ENCODE peak calls at places on chromosomes 6 and 20, in five cellular contexts. S is IMR-90, R is GM12878, K is SK-N-SH, U is K562. E is an unnamed sample.

GRCh38 chr6:137767931-137768690 is 98.9 kb upstream of the TNFAIP3 start:
- DNase-seq in S (peak; percentile 64), R (peak; percentile 79), K (no peak), U (no peak), E (no peak)

GRCh38 chr6:109325400-109325801 is 56.9 kb downstream of the CD164 start:
- DNase-seq in S (no peak), R (no peak), K (no peak), U (no peak), E (no peak)

GRCh38 chr6:44054635-44055559 is 72.4 kb downstream of the MRPL14 start:
- DNase-seq in S (peak; percentile 62), R (no peak), K (peak; percentile 73), U (no peak), E (no peak)

GRCh38 chr6:56887086-56887485 is 67.8 kb upstream of the BEND6 start:
- DNase-seq in S (no peak), R (no peak), K (no peak), U (no peak), E (no peak)

GRCh38 chr20:4082406-4083102 is 67.2 kb upstream of the RNF24 start:
- DNase-seq in S (peak; percentile 82), R (peak; percentile 59), K (peak; percentile 32), U (peak; percentile 73), E (peak; percentile 89)

GRCh38 chr20:63495771-63496403 is 3.0 kb downstream of the EEF1A2 start:
- DNase-seq in S (peak; percentile 28), R (no peak), K (peak; percentile 90), U (peak; percentile 79), E (peak; percentile 49)

GRCh38 chr6:31025595-31025994 is 15.3 kb downstream of the MUC22 start:
- DNase-seq in S (no peak), R (no peak), K (no peak), U (no peak), E (no peak)

GRCh38 chr6:28875348-28875747 is 48.4 kb downstream of the TRIM27 start:
- DNase-seq in S (no peak), R (no peak), K (no peak), U (no peak), E (no peak)

GRCh38 chr6:108805611-108806181 is 42.5 kb upstream of the ARMC2 start:
- DNase-seq in S (no peak), R (peak; percentile 21), K (no peak), U (no peak), E (no peak)

GRCh38 chr20:3890410-3890751 is 1.2 kb downstream of the PANK2 start:
- DNase-seq in S (peak; percentile 56), R (no peak), K (no peak), U (no peak), E (peak; percentile 48)

GRCh38 chr20:22533823-22534751 is 50.3 kb downstream of the FOXA2 start:
- DNase-seq in S (no peak), R (no peak), K (no peak), U (no peak), E (peak; percentile 97)

GRCh38 chr20:50394569-50394968 is 115.6 kb upstream of the PTPN1 start:
- DNase-seq in S (no peak), R (peak; percentile 13), K (no peak), U (no peak), E (no peak)

GRCh38 chr20:59931511-59932312 is 1.7 kb downstream of the SYCP2 start:
- DNase-seq in S (no peak), R (no peak), K (no peak), U (no peak), E (no peak)

GRCh38 chr6:37669887-37670437 is 27.7 kb downstream of the MDGA1 start:
- DNase-seq in S (no peak), R (no peak), K (no peak), U (no peak), E (no peak)

GRCh38 chr6:80438728-80439127 is 332.3 kb downstream of the BCKDHB start:
- DNase-seq in S (peak; percentile 90), R (no peak), K (no peak), U (no peak), E (no peak)

GRCh38 chr6:50925548-50925947 is 106.9 kb downstream of the TFAP2B start:
- DNase-seq in S (no peak), R (no peak), K (no peak), U (no peak), E (no peak)

GRCh38 chr6:136169356-136169755 is 80.8 kb downstream of the MTFR2 start:
- DNase-seq in S (no peak), R (no peak), K (no peak), U (no peak), E (no peak)

GRCh38 chr6:125252891-125253290 is 48.9 kb downstream of the HDDC2 start:
- DNase-seq in S (peak; percentile 76), R (no peak), K (no peak), U (no peak), E (no peak)

GRCh38 chr20:56439784-56440291 is 27.8 kb downstream of the CASS4 start:
- DNase-seq in S (peak; percentile 100), R (no peak), K (no peak), U (no peak), E (no peak)

GRCh38 chr6:13425971-13426931 is 61.1 kb downstream of the GFOD1 start:
- DNase-seq in S (peak; percentile 77), R (peak; percentile 42), K (no peak), U (no peak), E (no peak)

GRCh38 chr20:41175201-41175651 is 37.9 kb downstream of the PLCG1 start:
- DNase-seq in S (no peak), R (no peak), K (no peak), U (no peak), E (no peak)

GRCh38 chr6:1208876-1209275 is 103.0 kb upstream of the FOXQ1 start:
- DNase-seq in S (peak; percentile 4), R (no peak), K (no peak), U (no peak), E (no peak)

GRCh38 chr6:15358579-15359327 is 112.9 kb downstream of the JARID2 start:
- DNase-seq in S (peak; percentile 46), R (peak; percentile 75), K (no peak), U (no peak), E (no peak)

GRCh38 chr6:7409740-7410139 is 20.1 kb downstream of the RIOK1 start:
- DNase-seq in S (no peak), R (no peak), K (no peak), U (no peak), E (no peak)

GRCh38 chr6:75154973-75155372 is 50.9 kb downstream of the COL12A1 start:
- DNase-seq in S (no peak), R (no peak), K (no peak), U (no peak), E (no peak)

GRCh38 chr20:36202891-36203338 is 33.4 kb upstream of the AAR2 start:
- DNase-seq in S (peak; percentile 19), R (no peak), K (peak; percentile 89), U (peak; percentile 89), E (peak; percentile 51)

GRCh38 chr6:45822269-45822812 is 193.3 kb downstream of the CLIC5 start:
- DNase-seq in S (no peak), R (no peak), K (no peak), U (no peak), E (no peak)
- TF ChIP-seq MXI1 in S (no peak), R (no peak), K (no peak), U (no peak), E (no peak)

GRCh38 chr6:130824978-130825694 is 2.1 kb upstream of the SMLR1 start:
- DNase-seq in S (no peak), R (no peak), K (no peak), U (no peak), E (peak; percentile 46)
- TF ChIP-seq MXI1 in S (no peak), R (no peak), K (no peak), U (no peak), E (no peak)

DNA sequence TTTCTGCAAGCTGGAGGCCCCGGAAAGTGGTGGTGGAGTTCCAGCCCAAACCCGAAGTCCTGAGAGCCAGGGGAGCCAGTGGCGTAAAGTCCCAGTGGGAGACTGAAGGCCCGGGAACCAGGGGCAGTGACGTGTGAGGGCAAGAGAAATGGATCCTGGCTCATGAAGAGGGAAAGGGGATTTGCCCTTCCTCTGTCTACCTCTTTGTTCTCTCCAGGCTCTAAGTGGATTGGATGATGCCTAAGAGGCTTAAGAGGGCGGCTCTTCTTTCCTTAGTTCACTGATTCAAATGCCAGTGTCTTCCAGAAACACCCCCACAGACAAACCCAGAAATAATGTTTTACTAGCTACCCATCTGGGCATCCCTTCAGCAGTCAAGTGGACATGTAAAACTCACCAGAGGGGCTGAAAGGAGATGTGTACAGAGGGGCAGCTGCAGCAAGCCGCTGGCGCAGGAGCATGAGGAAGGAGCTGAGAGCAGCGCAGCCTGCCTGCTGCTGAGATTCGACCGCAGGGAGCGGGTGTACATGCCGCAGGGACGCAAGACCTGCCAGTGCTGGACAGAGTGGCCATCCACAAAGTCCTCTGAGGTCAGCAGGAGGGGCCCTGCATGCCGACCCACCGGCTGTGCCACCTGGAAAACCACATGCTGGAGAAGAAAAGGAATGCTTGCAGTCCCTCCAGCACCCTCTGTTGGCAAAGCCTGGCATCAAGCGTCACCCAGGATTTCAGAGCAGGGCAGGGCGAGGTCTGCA is 29.5 kb downstream of the CDYL start:
- DNase-seq in S (peak; percentile 35), R (no peak), K (peak; percentile 68), U (no peak), E (peak; percentile 51)
- TF ChIP-seq MXI1 in S (no peak), R (no peak), K (peak; percentile 17), U (no peak), E (no peak)

GRCh38 chr6:104940881-104941693 is 15.8 kb upstream of the LIN28B start:
- DNase-seq in S (peak; percentile 30), R (no peak), K (peak; percentile 93), U (peak; percentile 77), E (peak; percentile 43)

GRCh38 chr6:104941694-104942177 is 15.2 kb upstream of the LIN28B start:
- DNase-seq in S (no peak), R (no peak), K (no peak), U (no peak), E (no peak)

GRCh38 chr6:104936766-104937535 is 20.0 kb upstream of the LIN28B start:
- DNase-seq in S (no peak), R (no peak), K (no peak), U (no peak), E (no peak)

GRCh38 chr6:104943781-104944180 is 13.1 kb upstream of the LIN28B start:
- DNase-seq in S (peak; percentile 20), R (no peak), K (no peak), U (peak; percentile 31), E (no peak)

DNA sequence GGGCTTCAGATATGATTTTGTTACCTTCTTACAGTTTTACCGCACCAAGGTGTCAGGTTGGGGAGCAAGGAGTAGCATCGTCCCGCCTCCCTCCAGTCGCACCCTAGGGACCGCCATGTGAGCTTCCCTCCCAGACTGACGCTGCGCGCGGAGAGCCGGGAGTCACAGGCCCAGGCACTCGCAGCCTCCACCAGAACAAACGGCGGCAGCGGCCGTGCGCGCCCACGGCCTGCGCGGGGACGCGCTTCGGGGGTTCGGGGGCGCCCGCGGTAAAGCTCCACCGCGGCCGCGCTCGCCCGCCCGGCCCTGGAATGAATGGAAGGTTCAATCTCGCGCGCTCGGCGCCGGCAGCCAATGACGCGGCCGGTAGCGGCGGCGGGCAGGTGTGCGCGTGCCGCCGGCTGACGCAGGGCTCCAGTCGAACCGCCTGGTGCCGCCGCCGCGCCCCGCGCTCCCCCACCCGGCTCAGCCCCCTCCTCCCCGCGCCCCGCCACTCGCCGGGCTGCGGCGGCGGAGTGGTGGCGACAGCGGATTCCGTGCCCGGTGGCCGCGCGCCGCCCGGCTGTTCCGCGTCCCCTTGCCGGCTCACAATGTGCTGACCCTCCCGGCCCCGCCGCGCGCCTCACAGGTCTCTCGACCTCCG is 16.5 kb upstream of the LIN28B start:
- DNase-seq in S (no peak), R (no peak), K (peak; percentile 92), U (no peak), E (peak; percentile 54)
- TF ChIP-seq MXI1 in S (no peak), R (no peak), K (no peak), U (no peak), E (peak; percentile 79)

GRCh38 chr20:5999783-6000182 is 49.3 kb downstream of the MCM8 start:
- DNase-seq in S (no peak), R (no peak), K (no peak), U (no peak), E (no peak)
- TF ChIP-seq MXI1 in S (no peak), R (no peak), K (no peak), U (no peak), E (no peak)

E was measured in HepG2.